ENCODE peak calls at places on chromosomes 1 and 21, in four cellular contexts. One of them, this sample, is unnamed.

GRCh38 chr1:175364424-175365076 is 172.0 kb upstream of the KIAA0040 start:
- DNase-seq in activated CD8-positive, alpha-beta memory T cell treated with anti-CD3 and anti-CD28 coated beads for 48 hours: no peak
- DNase-seq in endothelial cell of umbilical vein: no peak
- DNase-seq in NCI-H1048: no peak
- DNase-seq in this sample: no peak

GRCh38 chr1:30085814-30086770 is 637.3 kb downstream of the MATN1 start:
- DNase-seq in endothelial cell of umbilical vein: peak; percentile 17
- DNase-seq in activated CD8-positive, alpha-beta memory T cell treated with anti-CD3 and anti-CD28 coated beads for 48 hours: peak; percentile 7
- DNase-seq in NCI-H1048: peak; percentile 15
- DNase-seq in this sample: peak; percentile 39

GRCh38 chr1:8330271-8331125 is 12.6 kb downstream of the SLC45A1 start:
- DNase-seq in endothelial cell of umbilical vein: no peak
- DNase-seq in activated CD8-positive, alpha-beta memory T cell treated with anti-CD3 and anti-CD28 coated beads for 48 hours: no peak
- DNase-seq in NCI-H1048: no peak
- DNase-seq in this sample: no peak

GRCh38 chr21:26169611-26170470 is 729 bp downstream of the APP start:
- DNase-seq in NCI-H1048: peak; percentile 19
- DNase-seq in endothelial cell of umbilical vein: peak; percentile 59
- DNase-seq in activated CD8-positive, alpha-beta memory T cell treated with anti-CD3 and anti-CD28 coated beads for 48 hours: peak; percentile 12
- DNase-seq in this sample: no peak

GRCh38 chr1:44485229-44485932 is 80.3 kb downstream of the RNF220 start:
- DNase-seq in NCI-H1048: no peak
- DNase-seq in activated CD8-positive, alpha-beta memory T cell treated with anti-CD3 and anti-CD28 coated beads for 48 hours: no peak
- DNase-seq in endothelial cell of umbilical vein: peak; percentile 90
- DNase-seq in this sample: peak; percentile 30

GRCh38 chr1:37476087-37476452 is 1.7 kb downstream of the ZC3H12A start:
- DNase-seq in NCI-H1048: no peak
- DNase-seq in endothelial cell of umbilical vein: no peak
- DNase-seq in activated CD8-positive, alpha-beta memory T cell treated with anti-CD3 and anti-CD28 coated beads for 48 hours: no peak
- DNase-seq in this sample: no peak

GRCh38 chr1:105874621-105875020 is 1181.9 kb upstream of the PRMT6 start:
- DNase-seq in endothelial cell of umbilical vein: no peak
- DNase-seq in NCI-H1048: no peak
- DNase-seq in activated CD8-positive, alpha-beta memory T cell treated with anti-CD3 and anti-CD28 coated beads for 48 hours: no peak
- DNase-seq in this sample: no peak

GRCh38 chr1:180231506-180232420 is 1.7 kb downstream of the LHX4 start:
- DNase-seq in NCI-H1048: no peak
- DNase-seq in activated CD8-positive, alpha-beta memory T cell treated with anti-CD3 and anti-CD28 coated beads for 48 hours: no peak
- DNase-seq in endothelial cell of umbilical vein: peak; percentile 29
- DNase-seq in this sample: peak; percentile 49

GRCh38 chr1:230284891-230285290 is 141.2 kb downstream of the PGBD5 start:
- DNase-seq in activated CD8-positive, alpha-beta memory T cell treated with anti-CD3 and anti-CD28 coated beads for 48 hours: no peak
- DNase-seq in NCI-H1048: no peak
- DNase-seq in endothelial cell of umbilical vein: no peak
- DNase-seq in this sample: no peak

GRCh38 chr1:242432491-242433095 is 91.9 kb downstream of the PLD5 start:
- DNase-seq in NCI-H1048: no peak
- DNase-seq in endothelial cell of umbilical vein: no peak
- DNase-seq in activated CD8-positive, alpha-beta memory T cell treated with anti-CD3 and anti-CD28 coated beads for 48 hours: no peak
- DNase-seq in this sample: no peak

GRCh38 chr1:31760901-31761470 is 3.2 kb downstream of the ADGRB2 start:
- DNase-seq in activated CD8-positive, alpha-beta memory T cell treated with anti-CD3 and anti-CD28 coated beads for 48 hours: no peak
- DNase-seq in endothelial cell of umbilical vein: no peak
- DNase-seq in NCI-H1048: no peak
- DNase-seq in this sample: peak; percentile 28

GRCh38 chr1:95278173-95278988 is 44.4 kb downstream of the RWDD3 start:
- DNase-seq in endothelial cell of umbilical vein: no peak
- DNase-seq in activated CD8-positive, alpha-beta memory T cell treated with anti-CD3 and anti-CD28 coated beads for 48 hours: no peak
- DNase-seq in NCI-H1048: no peak
- DNase-seq in this sample: no peak

GRCh38 chr21:34534522-34534921 is 22.5 kb upstream of the KCNE1 start:
- DNase-seq in endothelial cell of umbilical vein: no peak
- DNase-seq in NCI-H1048: no peak
- DNase-seq in activated CD8-positive, alpha-beta memory T cell treated with anti-CD3 and anti-CD28 coated beads for 48 hours: no peak
- DNase-seq in this sample: no peak

GRCh38 chr1:234214911-234215892 is 158.1 kb upstream of the COA6 start:
- DNase-seq in NCI-H1048: no peak
- DNase-seq in activated CD8-positive, alpha-beta memory T cell treated with anti-CD3 and anti-CD28 coated beads for 48 hours: no peak
- DNase-seq in endothelial cell of umbilical vein: no peak
- DNase-seq in this sample: no peak

GRCh38 chr1:67018574-67018973 is 35.4 kb downstream of the SLC35D1 start:
- DNase-seq in activated CD8-positive, alpha-beta memory T cell treated with anti-CD3 and anti-CD28 coated beads for 48 hours: no peak
- DNase-seq in NCI-H1048: no peak
- DNase-seq in endothelial cell of umbilical vein: no peak
- DNase-seq in this sample: no peak

GRCh38 chr1:87278791-87279190 is 49.9 kb upstream of the LMO4 start:
- DNase-seq in NCI-H1048: no peak
- DNase-seq in activated CD8-positive, alpha-beta memory T cell treated with anti-CD3 and anti-CD28 coated beads for 48 hours: no peak
- DNase-seq in endothelial cell of umbilical vein: no peak
- DNase-seq in this sample: no peak

GRCh38 chr1:199041173-199041914 is 402.5 kb downstream of the PTPRC start:
- DNase-seq in activated CD8-positive, alpha-beta memory T cell treated with anti-CD3 and anti-CD28 coated beads for 48 hours: no peak
- DNase-seq in NCI-H1048: no peak
- DNase-seq in endothelial cell of umbilical vein: no peak
- DNase-seq in this sample: no peak

GRCh38 chr1:24745711-24746582 is 700 bp downstream of the CLIC4 start:
- DNase-seq in activated CD8-positive, alpha-beta memory T cell treated with anti-CD3 and anti-CD28 coated beads for 48 hours: peak; percentile 11
- DNase-seq in NCI-H1048: no peak
- DNase-seq in endothelial cell of umbilical vein: peak; percentile 66
- DNase-seq in this sample: no peak

GRCh38 chr1:9181176-9181906 is 52.4 kb upstream of the GPR157 start:
- DNase-seq in endothelial cell of umbilical vein: peak; percentile 74
- DNase-seq in activated CD8-positive, alpha-beta memory T cell treated with anti-CD3 and anti-CD28 coated beads for 48 hours: peak; percentile 79
- DNase-seq in NCI-H1048: peak; percentile 31
- DNase-seq in this sample: peak; percentile 28

GRCh38 chr1:3068400-3069361 is at the start of gene PRDM16:
- DNase-seq in NCI-H1048: no peak
- DNase-seq in activated CD8-positive, alpha-beta memory T cell treated with anti-CD3 and anti-CD28 coated beads for 48 hours: no peak
- DNase-seq in endothelial cell of umbilical vein: no peak
- DNase-seq in this sample: no peak

GRCh38 chr21:35342440-35342839 is 293.3 kb upstream of the RUNX1 start:
- DNase-seq in NCI-H1048: no peak
- DNase-seq in activated CD8-positive, alpha-beta memory T cell treated with anti-CD3 and anti-CD28 coated beads for 48 hours: no peak
- DNase-seq in endothelial cell of umbilical vein: no peak
- DNase-seq in this sample: no peak

GRCh38 chr1:211639500-211640361 is 35.7 kb downstream of the NEK2 start:
- DNase-seq in activated CD8-positive, alpha-beta memory T cell treated with anti-CD3 and anti-CD28 coated beads for 48 hours: no peak
- DNase-seq in endothelial cell of umbilical vein: peak; percentile 96
- DNase-seq in NCI-H1048: no peak
- DNase-seq in this sample: peak; percentile 88

GRCh38 chr21:34845521-34846213 is 176.9 kb downstream of the CLIC6 start:
- DNase-seq in activated CD8-positive, alpha-beta memory T cell treated with anti-CD3 and anti-CD28 coated beads for 48 hours: no peak
- DNase-seq in NCI-H1048: no peak
- DNase-seq in endothelial cell of umbilical vein: peak; percentile 80
- DNase-seq in this sample: peak; percentile 36

GRCh38 chr1:158819461-158820443 is 11.4 kb upstream of the MNDA start:
- DNase-seq in NCI-H1048: no peak
- DNase-seq in endothelial cell of umbilical vein: no peak
- DNase-seq in activated CD8-positive, alpha-beta memory T cell treated with anti-CD3 and anti-CD28 coated beads for 48 hours: no peak
- DNase-seq in this sample: peak; percentile 17

GRCh38 chr21:27040738-27041137 is 73.8 kb upstream of the ADAMTS5 start:
- DNase-seq in NCI-H1048: no peak
- DNase-seq in endothelial cell of umbilical vein: no peak
- DNase-seq in activated CD8-positive, alpha-beta memory T cell treated with anti-CD3 and anti-CD28 coated beads for 48 hours: no peak
- DNase-seq in this sample: no peak

GRCh38 chr1:72357411-72357810 is 75.1 kb upstream of the NEGR1 start:
- DNase-seq in endothelial cell of umbilical vein: no peak
- DNase-seq in activated CD8-positive, alpha-beta memory T cell treated with anti-CD3 and anti-CD28 coated beads for 48 hours: no peak
- DNase-seq in NCI-H1048: no peak
- DNase-seq in this sample: no peak

GRCh38 chr1:243503155-243503554 is 247.3 kb downstream of the SDCCAG8 start:
- DNase-seq in endothelial cell of umbilical vein: no peak
- DNase-seq in activated CD8-positive, alpha-beta memory T cell treated with anti-CD3 and anti-CD28 coated beads for 48 hours: no peak
- DNase-seq in NCI-H1048: no peak
- DNase-seq in this sample: no peak

GRCh38 chr21:30415993-30416392 is 9.7 kb downstream of the KRTAP13-3 start:
- DNase-seq in endothelial cell of umbilical vein: no peak
- DNase-seq in activated CD8-positive, alpha-beta memory T cell treated with anti-CD3 and anti-CD28 coated beads for 48 hours: no peak
- DNase-seq in NCI-H1048: no peak
- DNase-seq in this sample: no peak

GRCh38 chr1:181021811-181022434 is 747 bp downstream of the STX6 start:
- DNase-seq in activated CD8-positive, alpha-beta memory T cell treated with anti-CD3 and anti-CD28 coated beads for 48 hours: peak; percentile 44
- DNase-seq in NCI-H1048: no peak
- DNase-seq in endothelial cell of umbilical vein: peak; percentile 96
- DNase-seq in this sample: peak; percentile 47

GRCh38 chr1:25061596-25061995 is 131.5 kb upstream of the RUNX3 start:
- DNase-seq in endothelial cell of umbilical vein: no peak
- DNase-seq in activated CD8-positive, alpha-beta memory T cell treated with anti-CD3 and anti-CD28 coated beads for 48 hours: no peak
- DNase-seq in NCI-H1048: no peak
- DNase-seq in this sample: no peak